ENCODE peak calls at places on chromosomes 2 and 18, in seven cellular contexts. F is T-helper 9 cell; C is SHP77; D is nucleus accumbens; H is stimulated activated CD4-positive, alpha-beta T cell treated with anti-CD3 and anti-CD28 coated beads, TNF-alpha, amount 100 ng/mL, for 1 hour; Y is GM23248; R is NCI-H2029. J is an unnamed sample.

GRCh38 chr2:12918841-12919445 is 202.2 kb downstream of the TRIB2 start:
- DNase-seq in F (no peak), C (no peak), D (no peak), H (no peak), Y (peak; percentile 94), R (no peak), J (no peak)

GRCh38 chr2:212845941-212846340 is 305.5 kb downstream of the IKZF2 start:
- DNase-seq in F (no peak), C (no peak), D (no peak), H (no peak), Y (peak; percentile 88), R (no peak), J (no peak)

GRCh38 chr2:80086831-80087230 is 217.7 kb downstream of the LRRTM1 start:
- DNase-seq in F (no peak), C (no peak), D (no peak), H (no peak), Y (peak; percentile 83), R (no peak), J (no peak)

GRCh38 chr2:161596148-161596547 is 28.1 kb upstream of the SLC4A10 start:
- DNase-seq in F (no peak), C (no peak), D (no peak), H (no peak), Y (no peak), R (no peak), J (no peak)

GRCh38 chr18:37471619-37472018 is 94.0 kb downstream of the CELF4 start:
- DNase-seq in F (no peak), C (no peak), D (no peak), H (no peak), Y (no peak), R (no peak), J (no peak)

GRCh38 chr2:73283545-73284295 is 558 bp downstream of the FBXO41 start:
- DNase-seq in F (no peak), C (peak; percentile 21), D (peak; percentile 57), H (no peak), Y (no peak), R (no peak), J (no peak)

GRCh38 chr2:31235504-31235902 is 1.6 kb downstream of the EHD3 start:
- DNase-seq in F (no peak), C (no peak), D (peak; percentile 11), H (no peak), Y (peak; percentile 93), R (no peak), J (no peak)

GRCh38 chr18:58823385-58823784 is 41.3 kb upstream of the ZNF532 start:
- DNase-seq in F (no peak), C (no peak), D (no peak), H (no peak), Y (no peak), R (no peak), J (no peak)

GRCh38 chr2:101080214-101081068 is 70.7 kb downstream of the TBC1D8 start:
- DNase-seq in F (no peak), C (no peak), D (no peak), H (no peak), Y (no peak), R (no peak), J (no peak)

GRCh38 chr2:55010149-55010591 is 40.1 kb downstream of the RTN4 start:
- DNase-seq in F (peak; percentile 16), C (no peak), D (peak; percentile 74), H (peak; percentile 17), Y (peak; percentile 87), R (no peak), J (peak; percentile 35)

GRCh38 chr2:152075427-152076050 is 23.3 kb downstream of the CACNB4 start:
- DNase-seq in F (no peak), C (no peak), D (no peak), H (no peak), Y (no peak), R (no peak), J (no peak)

GRCh38 chr2:85878719-85879390 is 9.9 kb downstream of the ST3GAL5 start:
- DNase-seq in F (no peak), C (no peak), D (no peak), H (no peak), Y (peak; percentile 61), R (peak; percentile 26), J (no peak)

GRCh38 chr2:182055993-182056392 is 70.3 kb downstream of the PPP1R1C start:
- DNase-seq in F (no peak), C (no peak), D (no peak), H (no peak), Y (no peak), R (no peak), J (no peak)

GRCh38 chr2:51717318-51717717 is 685.4 kb upstream of the NRXN1 start:
- DNase-seq in F (no peak), C (no peak), D (no peak), H (no peak), Y (peak; percentile 68), R (no peak), J (no peak)

GRCh38 chr2:46262248-46262938 is 34.8 kb upstream of the EPAS1 start:
- DNase-seq in F (no peak), C (no peak), D (no peak), H (no peak), Y (no peak), R (no peak), J (no peak)

GRCh38 chr2:112150851-112151250 is 12.7 kb downstream of the FBLN7 start:
- DNase-seq in F (no peak), C (no peak), D (no peak), H (no peak), Y (no peak), R (no peak), J (peak; percentile 53)

GRCh38 chr18:12679183-12679786 is 21.4 kb upstream of the SPIRE1 start:
- DNase-seq in F (no peak), C (no peak), D (peak; percentile 18), H (no peak), Y (peak; percentile 65), R (no peak), J (peak; percentile 73)

GRCh38 chr18:55509631-55510372 is 78.2 kb downstream of the TCF4 start:
- DNase-seq in F (no peak), C (no peak), D (no peak), H (no peak), Y (peak; percentile 88), R (no peak), J (no peak)

GRCh38 chr2:167732251-167732788 is 515.1 kb downstream of the STK39 start:
- DNase-seq in F (no peak), C (no peak), D (no peak), H (no peak), Y (no peak), R (no peak), J (no peak)

GRCh38 chr2:117378653-117379052 is 435.8 kb upstream of the DDX18 start:
- DNase-seq in F (no peak), C (no peak), D (no peak), H (no peak), Y (no peak), R (no peak), J (no peak)

GRCh38 chr2:139383532-139383931 is 603.3 kb upstream of the NXPH2 start:
- DNase-seq in F (no peak), C (no peak), D (no peak), H (no peak), Y (no peak), R (no peak), J (no peak)

GRCh38 chr2:241813080-241813805 is 4.2 kb downstream of the NEU4 start:
- DNase-seq in F (no peak), C (no peak), D (no peak), H (no peak), Y (no peak), R (no peak), J (no peak)

GRCh38 chr18:79465392-79465991 is 69.8 kb downstream of the NFATC1 start:
- DNase-seq in F (no peak), C (no peak), D (no peak), H (no peak), Y (no peak), R (no peak), J (no peak)

GRCh38 chr2:233049194-233049761 is 10.9 kb upstream of the INPP5D start:
- DNase-seq in F (no peak), C (no peak), D (no peak), H (no peak), Y (no peak), R (no peak), J (no peak)

GRCh38 chr2:42748846-42749245 is 15.1 kb downstream of the OXER1 start:
- DNase-seq in F (no peak), C (no peak), D (no peak), H (no peak), Y (no peak), R (no peak), J (no peak)

GRCh38 chr2:172996387-172996961 is 79.2 kb upstream of the MAP3K20 start:
- DNase-seq in F (no peak), C (no peak), D (no peak), H (no peak), Y (peak; percentile 81), R (no peak), J (no peak)

GRCh38 chr2:173171924-173172643 is 96.4 kb downstream of the MAP3K20 start:
- DNase-seq in F (no peak), C (no peak), D (no peak), H (no peak), Y (no peak), R (no peak), J (no peak)

GRCh38 chr2:120448961-120449421 is 103.1 kb downstream of the INHBB start:
- DNase-seq in F (no peak), C (no peak), D (no peak), H (no peak), Y (no peak), R (no peak), J (no peak)

GRCh38 chr18:38790303-38790702 is 1224.7 kb upstream of the CELF4 start:
- DNase-seq in F (no peak), C (no peak), D (no peak), H (no peak), Y (no peak), R (no peak), J (no peak)

GRCh38 chr2:10269711-10270610 is 32.7 kb upstream of the HPCAL1 start:
- DNase-seq in F (no peak), C (no peak), D (no peak), H (no peak), Y (no peak), R (no peak), J (peak; percentile 45)

GRCh38 chr2:62956646-62957045 is 94.0 kb upstream of the OTX1 start:
- DNase-seq in F (no peak), C (no peak), D (no peak), H (no peak), Y (no peak), R (no peak), J (no peak)

GRCh38 chr2:176234216-176234615 is 35.0 kb upstream of the MTX2 start:
- DNase-seq in F (no peak), C (no peak), D (no peak), H (no peak), Y (no peak), R (no peak), J (no peak)

GRCh38 chr2:168929031-168929430 is 27.9 kb downstream of the G6PC2 start:
- DNase-seq in F (no peak), C (no peak), D (no peak), H (no peak), Y (no peak), R (no peak), J (no peak)

GRCh38 chr2:55781542-55781941 is 87.9 kb upstream of the PNPT1 start:
- DNase-seq in F (no peak), C (no peak), D (no peak), H (no peak), Y (no peak), R (no peak), J (no peak)

GRCh38 chr18:49016648-49017539 is 66.1 kb upstream of the SMAD7 start:
- DNase-seq in F (no peak), C (no peak), D (no peak), H (no peak), Y (peak; percentile 84), R (no peak), J (no peak)

GRCh38 chr2:120346667-120347358 is 877 bp downstream of the INHBB start:
- DNase-seq in F (no peak), C (no peak), D (peak; percentile 33), H (no peak), Y (peak; percentile 68), R (peak; percentile 63), J (no peak)

GRCh38 chr2:26883971-26884370 is 36.0 kb downstream of the DPYSL5 start:
- DNase-seq in F (no peak), C (no peak), D (no peak), H (no peak), Y (no peak), R (peak; percentile 16), J (no peak)

GRCh38 chr2:240235149-240235803 is 94.8 kb upstream of the OTOS start:
- DNase-seq in F (no peak), C (no peak), D (no peak), H (no peak), Y (no peak), R (no peak), J (no peak)

J was measured in ascending aorta.